ENCODE peak calls at places on chromosomes 1 and 21, in four cellular contexts. One of them, this sample, is unnamed.

GRCh38 chr1:55584521-55585401 is 369.6 kb upstream of the USP24 start:
- DNase-seq in HCT116: no peak
- DNase-seq in osteoblast: no peak
- DNase-seq in colonic mucosa: no peak
- DNase-seq in this sample: no peak

GRCh38 chr1:59061876-59062275 is 235.0 kb upstream of the FGGY start:
- DNase-seq in HCT116: peak
- DNase-seq in osteoblast: peak
- DNase-seq in colonic mucosa: peak
- DNase-seq in this sample: peak

GRCh38 chr1:158146165-158146564 is 34.5 kb upstream of the CD1D start:
- DNase-seq in HCT116: no peak
- DNase-seq in osteoblast: no peak
- DNase-seq in colonic mucosa: no peak
- DNase-seq in this sample: no peak

GRCh38 chr1:37905624-37906196 is 41.1 kb downstream of the INPP5B start:
- DNase-seq in HCT116: no peak
- DNase-seq in osteoblast: no peak
- DNase-seq in colonic mucosa: no peak
- DNase-seq in this sample: no peak

GRCh38 chr1:203996126-203996525 is 76.8 kb upstream of the SOX13 start:
- DNase-seq in HCT116: no peak
- DNase-seq in osteoblast: no peak
- DNase-seq in colonic mucosa: no peak
- DNase-seq in this sample: no peak

GRCh38 chr1:164163291-164163845 is 395.6 kb upstream of the PBX1 start:
- DNase-seq in HCT116: no peak
- DNase-seq in osteoblast: no peak
- DNase-seq in colonic mucosa: no peak
- DNase-seq in this sample: no peak

GRCh38 chr21:43921979-43922945 is 57.2 kb downstream of the AGPAT3 start:
- DNase-seq in HCT116: no peak
- DNase-seq in osteoblast: no peak
- DNase-seq in colonic mucosa: no peak
- DNase-seq in this sample: peak

GRCh38 chr21:25963186-25963585 is 207.4 kb downstream of the APP start:
- DNase-seq in HCT116: peak
- DNase-seq in osteoblast: peak
- DNase-seq in colonic mucosa: peak
- DNase-seq in this sample: no peak

GRCh38 chr1:168637350-168637991 is 61.1 kb downstream of the XCL1 start:
- DNase-seq in HCT116: peak
- DNase-seq in osteoblast: no peak
- DNase-seq in colonic mucosa: no peak
- DNase-seq in this sample: peak

GRCh38 chr1:103146143-103146542 is 37.8 kb upstream of the COL11A1 start:
- DNase-seq in HCT116: no peak
- DNase-seq in osteoblast: no peak
- DNase-seq in colonic mucosa: no peak
- DNase-seq in this sample: no peak

GRCh38 chr1:51532853-51533252 is 13.8 kb upstream of the EPS15 start:
- DNase-seq in HCT116: no peak
- DNase-seq in osteoblast: no peak
- DNase-seq in colonic mucosa: no peak
- DNase-seq in this sample: no peak

GRCh38 chr21:41766883-41767605 is at the start of gene RIPK4:
- DNase-seq in HCT116: peak
- DNase-seq in osteoblast: peak
- DNase-seq in colonic mucosa: peak
- DNase-seq in this sample: peak

DNA sequence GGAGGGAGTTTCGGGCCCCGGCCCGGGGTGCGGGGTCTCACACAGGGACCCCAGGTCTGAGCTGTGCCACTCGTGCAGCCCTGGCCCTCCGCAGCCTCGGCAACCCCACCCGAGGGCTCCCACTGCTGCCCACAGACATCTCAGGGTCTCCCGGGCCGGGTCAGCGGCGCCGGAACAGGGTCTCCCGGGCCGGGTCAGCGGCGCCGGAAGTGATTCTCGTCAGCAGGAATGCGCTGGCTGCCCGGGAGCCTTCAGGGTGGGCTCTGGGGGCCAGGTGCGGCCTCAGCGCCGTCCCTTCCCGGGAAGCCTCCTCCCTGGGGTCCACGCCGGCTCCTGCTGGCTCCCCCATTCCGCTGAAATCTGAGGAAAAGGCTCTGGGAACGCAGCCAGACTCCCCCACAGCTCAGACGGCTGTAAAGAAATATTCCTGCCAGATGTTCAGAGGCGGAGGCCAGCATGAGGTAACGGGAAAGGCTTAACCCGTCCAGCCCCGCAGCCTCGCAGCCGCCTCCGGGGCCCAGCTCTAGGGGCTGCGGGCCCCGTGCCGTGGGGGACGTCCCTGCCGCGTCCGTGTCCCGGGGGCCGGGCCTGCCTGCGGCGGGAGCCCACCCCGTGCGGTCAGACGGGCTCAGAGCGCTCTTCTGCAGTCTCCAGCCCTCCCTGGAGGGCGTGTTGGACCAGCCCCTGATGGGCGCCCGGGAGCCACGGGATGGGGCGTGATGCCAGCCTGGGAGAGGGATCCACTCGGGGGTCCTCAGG is 8.7 kb upstream of the COL6A1 start:
- DNase-seq in HCT116: no peak
- DNase-seq in osteoblast: peak
- DNase-seq in colonic mucosa: no peak
- DNase-seq in this sample: no peak
- H3K4me3 ChIP-seq in HCT116: peak
- H3K4me3 ChIP-seq in osteoblast: peak
- H3K4me3 ChIP-seq in colonic mucosa: peak
- H3K4me3 ChIP-seq in this sample: peak

GRCh38 chr1:109112652-109113285 is 1.1 kb upstream of the ELAPOR1 start:
- DNase-seq in HCT116: peak
- DNase-seq in osteoblast: peak
- DNase-seq in colonic mucosa: peak
- DNase-seq in this sample: peak
- H3K4me3 ChIP-seq in HCT116: no peak
- H3K4me3 ChIP-seq in osteoblast: peak
- H3K4me3 ChIP-seq in colonic mucosa: no peak
- H3K4me3 ChIP-seq in this sample: peak

GRCh38 chr1:27358038-27358927 is 8.5 kb downstream of the MAP3K6 start:
- DNase-seq in HCT116: no peak
- DNase-seq in osteoblast: no peak
- DNase-seq in colonic mucosa: no peak
- DNase-seq in this sample: no peak

GRCh38 chr1:27356628-27357280 is 10.0 kb downstream of the MAP3K6 start:
- DNase-seq in HCT116: no peak
- DNase-seq in osteoblast: no peak
- DNase-seq in colonic mucosa: peak
- DNase-seq in this sample: no peak

GRCh38 chr1:27356277-27356627 is 10.5 kb downstream of the MAP3K6 start:
- DNase-seq in HCT116: no peak
- DNase-seq in osteoblast: no peak
- DNase-seq in colonic mucosa: no peak
- DNase-seq in this sample: no peak

GRCh38 chr1:27358928-27359313 is 7.8 kb downstream of the MAP3K6 start:
- DNase-seq in HCT116: no peak
- DNase-seq in osteoblast: no peak
- DNase-seq in colonic mucosa: no peak
- DNase-seq in this sample: no peak

DNA sequence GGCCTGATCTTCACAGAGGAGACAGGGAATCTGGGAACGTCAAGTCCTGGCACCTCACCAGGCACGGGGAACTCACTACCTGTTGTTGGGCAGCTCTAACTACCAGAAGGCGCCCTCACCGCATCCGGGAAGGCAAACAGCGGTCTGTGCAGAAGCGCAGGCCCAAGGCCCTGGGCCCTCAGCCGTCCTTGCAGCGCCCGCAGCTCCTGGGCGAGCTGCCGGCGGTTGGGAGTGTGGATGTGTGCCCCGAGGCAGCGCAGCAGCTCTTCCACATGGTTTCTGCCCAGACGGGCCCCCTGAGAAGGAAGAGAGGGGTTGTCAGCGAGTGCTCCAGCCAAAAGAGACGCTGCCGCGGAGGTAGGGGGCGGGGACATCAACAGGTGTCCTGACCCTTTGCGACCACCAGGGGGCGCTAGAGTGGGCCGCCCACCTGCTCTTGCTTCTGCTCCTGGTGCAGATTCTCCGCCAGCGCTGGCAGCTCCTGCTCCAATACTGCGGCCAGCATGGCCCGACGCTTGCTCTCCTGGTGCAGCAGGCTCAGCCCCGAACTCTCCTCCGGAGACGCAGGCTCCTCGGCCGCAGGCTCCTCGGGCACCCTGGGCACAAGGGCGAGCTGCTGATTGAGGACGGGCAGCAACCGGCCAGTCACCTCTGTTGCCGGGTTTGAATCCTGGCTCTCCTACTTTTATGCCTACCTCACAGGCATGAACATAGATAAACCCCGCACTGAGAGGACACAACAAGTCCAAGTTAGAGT is 9.3 kb downstream of the MAP3K6 start:
- DNase-seq in HCT116: no peak
- DNase-seq in osteoblast: peak
- DNase-seq in colonic mucosa: peak
- DNase-seq in this sample: peak
- H3K4me3 ChIP-seq in HCT116: no peak
- H3K4me3 ChIP-seq in osteoblast: no peak
- H3K4me3 ChIP-seq in colonic mucosa: peak
- H3K4me3 ChIP-seq in this sample: peak

GRCh38 chr1:155379180-155379876 is 58.6 kb downstream of the RUSC1 start:
- DNase-seq in HCT116: no peak
- DNase-seq in osteoblast: peak
- DNase-seq in colonic mucosa: no peak
- DNase-seq in this sample: peak
- H3K4me3 ChIP-seq in HCT116: no peak
- H3K4me3 ChIP-seq in osteoblast: peak
- H3K4me3 ChIP-seq in colonic mucosa: no peak
- H3K4me3 ChIP-seq in this sample: no peak

GRCh38 chr1:57156907-57157306 is 191.1 kb upstream of the C8B start:
- DNase-seq in HCT116: no peak
- DNase-seq in osteoblast: no peak
- DNase-seq in colonic mucosa: no peak
- DNase-seq in this sample: no peak
- H3K4me3 ChIP-seq in HCT116: no peak
- H3K4me3 ChIP-seq in osteoblast: no peak
- H3K4me3 ChIP-seq in colonic mucosa: no peak
- H3K4me3 ChIP-seq in this sample: no peak

GRCh38 chr1:154809436-154810413 is 60.4 kb downstream of the KCNN3 start:
- DNase-seq in HCT116: no peak
- DNase-seq in osteoblast: peak
- DNase-seq in colonic mucosa: no peak
- DNase-seq in this sample: no peak

GRCh38 chr1:154810571-154810970 is 59.5 kb downstream of the KCNN3 start:
- DNase-seq in HCT116: no peak
- DNase-seq in osteoblast: no peak
- DNase-seq in colonic mucosa: no peak
- DNase-seq in this sample: no peak

GRCh38 chr1:154816937-154817336 is 53.1 kb downstream of the KCNN3 start:
- DNase-seq in HCT116: no peak
- DNase-seq in osteoblast: no peak
- DNase-seq in colonic mucosa: no peak
- DNase-seq in this sample: no peak

GRCh38 chr1:154814106-154814505 is 56.0 kb downstream of the KCNN3 start:
- DNase-seq in HCT116: no peak
- DNase-seq in osteoblast: no peak
- DNase-seq in colonic mucosa: no peak
- DNase-seq in this sample: no peak

DNA sequence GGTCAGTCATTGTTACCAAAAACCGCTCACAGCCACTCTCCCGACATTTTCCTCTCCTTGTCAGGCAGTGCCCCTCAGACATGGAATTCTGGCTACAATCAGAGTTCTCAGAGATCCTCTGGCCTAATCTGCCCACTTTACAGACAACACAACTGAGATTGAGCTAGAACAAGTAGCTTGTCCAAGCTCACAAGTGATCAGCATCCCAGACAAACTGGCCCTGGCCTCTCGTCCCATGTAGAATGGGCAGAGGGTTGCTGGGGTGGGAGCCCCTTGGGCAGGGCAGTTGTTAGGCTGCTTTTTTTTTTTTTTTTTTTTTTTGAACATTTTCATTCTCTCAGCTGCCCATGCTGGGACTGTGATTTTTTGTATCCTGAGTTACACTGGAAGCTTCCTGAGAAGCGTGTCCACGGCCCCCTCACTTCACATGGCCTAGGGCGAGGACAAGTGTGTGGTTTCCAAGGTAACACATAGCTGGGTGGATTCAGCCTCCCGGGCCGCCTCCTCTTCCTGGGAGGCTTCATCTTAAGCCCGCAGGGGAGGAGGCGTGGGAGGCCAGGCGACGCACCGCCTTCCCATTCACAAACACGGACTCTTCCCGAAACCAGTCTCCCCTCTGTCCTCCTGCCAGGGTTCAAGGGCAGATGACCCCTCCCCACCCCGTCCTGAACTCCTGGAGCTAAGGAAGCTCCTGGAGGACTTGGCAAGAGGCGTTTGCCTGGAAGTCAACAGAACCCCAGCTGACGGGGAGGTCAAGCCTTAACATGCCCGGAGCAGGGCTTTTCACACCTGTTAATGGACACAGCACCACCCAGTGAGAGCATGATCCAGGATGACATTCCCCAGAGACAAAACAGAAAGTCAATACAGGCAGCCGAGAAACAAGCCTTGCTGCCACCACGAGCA is 56.9 kb downstream of the KCNN3 start:
- DNase-seq in HCT116: no peak
- DNase-seq in osteoblast: peak
- DNase-seq in colonic mucosa: no peak
- DNase-seq in this sample: no peak
- H3K4me3 ChIP-seq in HCT116: no peak
- H3K4me3 ChIP-seq in osteoblast: no peak
- H3K4me3 ChIP-seq in colonic mucosa: no peak
- H3K4me3 ChIP-seq in this sample: no peak

GRCh38 chr1:155127105-155127671 is 488 bp upstream of the EFNA1 start:
- DNase-seq in HCT116: no peak
- DNase-seq in osteoblast: peak
- DNase-seq in colonic mucosa: peak
- DNase-seq in this sample: no peak
- H3K4me3 ChIP-seq in HCT116: peak
- H3K4me3 ChIP-seq in osteoblast: peak
- H3K4me3 ChIP-seq in colonic mucosa: peak
- H3K4me3 ChIP-seq in this sample: peak

DNA sequence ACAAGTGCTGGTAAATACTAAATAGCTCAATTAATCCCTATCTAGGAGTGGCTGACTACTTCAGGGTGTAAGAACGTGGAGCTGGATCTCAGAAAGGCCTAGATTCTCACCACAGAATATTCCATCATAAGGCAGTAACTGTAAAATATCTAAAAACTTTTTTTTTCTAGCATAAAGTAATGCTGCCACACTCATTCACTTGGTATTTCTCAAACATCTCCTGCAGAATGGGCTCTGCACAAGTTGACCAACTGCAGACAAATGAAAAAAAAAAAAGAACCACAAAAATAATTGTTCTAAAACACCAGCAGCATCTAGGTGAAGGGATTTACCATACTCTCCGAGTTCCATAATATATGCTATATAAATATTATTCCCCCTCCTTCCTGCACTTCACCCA is 9.0 kb downstream of the VSIG8 start:
- DNase-seq in HCT116: no peak
- DNase-seq in osteoblast: no peak
- DNase-seq in colonic mucosa: no peak
- DNase-seq in this sample: no peak
- H3K4me3 ChIP-seq in HCT116: peak
- H3K4me3 ChIP-seq in osteoblast: peak
- H3K4me3 ChIP-seq in colonic mucosa: no peak
- H3K4me3 ChIP-seq in this sample: no peak